ENCODE peak calls at places on chromosomes 6 and 20, in six cellular contexts. M is GM13976, A is occipital lobe, X is HCEC 1CT, Q is prostate gland, J is NAMALWA. B is an unnamed sample.

GRCh38 chr20:51400051-51400926 is 142.2 kb downstream of the NFATC2 start:
- DNase-seq in M (peak), X (no peak), Q (no peak), J (peak), A (no peak), B (peak)

GRCh38 chr6:132830236-132830799 is 15.9 kb downstream of the RPS12 start:
- DNase-seq in M (no peak), J (peak), Q (no peak), A (no peak), X (peak), B (peak)

GRCh38 chr6:109653264-109653663 is 37.7 kb downstream of the AK9 start:
- DNase-seq in Q (no peak), A (no peak), M (no peak), X (no peak), J (no peak), B (no peak)

GRCh38 chr6:110296151-110297028 is 61.8 kb downstream of the METTL24 start:
- DNase-seq in Q (no peak), M (no peak), X (no peak), J (no peak), A (no peak), B (no peak)

GRCh38 chr20:9027626-9028025 is 41.3 kb upstream of the PLCB4 start:
- DNase-seq in X (no peak), Q (no peak), J (no peak), A (no peak), M (no peak), B (no peak)

GRCh38 chr6:52577022-52577777 is at the start of gene TRAM2:
- DNase-seq in M (peak), Q (peak), J (peak), A (peak), X (peak), B (peak)

GRCh38 chr20:47973519-47974233 is 188.4 kb upstream of the SULF2 start:
- DNase-seq in J (no peak), X (no peak), M (no peak), Q (no peak), A (no peak), B (peak)

GRCh38 chr6:36862848-36863382 is 11.7 kb downstream of the PPIL1 start:
- DNase-seq in J (no peak), Q (no peak), A (no peak), X (no peak), M (no peak), B (no peak)

GRCh38 chr6:132964101-132964867 is 149.9 kb downstream of the RPS12 start:
- DNase-seq in A (no peak), M (no peak), X (peak), J (no peak), Q (no peak), B (peak)

GRCh38 chr6:41836660-41837052 is 49.2 kb downstream of the TOMM6 start:
- DNase-seq in M (no peak), X (peak), A (no peak), Q (no peak), J (no peak), B (no peak)

GRCh38 chr6:108961985-108962384 is 113.8 kb downstream of the ARMC2 start:
- DNase-seq in J (no peak), M (no peak), X (peak), A (no peak), Q (no peak), B (no peak)

GRCh38 chr20:59153355-59153681 is 10.3 kb upstream of the ZNF831 start:
- DNase-seq in X (no peak), J (no peak), M (no peak), A (peak), Q (peak), B (no peak)

GRCh38 chr6:137734875-137735182 is 132.2 kb upstream of the TNFAIP3 start:
- DNase-seq in A (no peak), Q (no peak), X (peak), J (no peak), M (no peak), B (no peak)

GRCh38 chr20:24646331-24646730 is 176.9 kb downstream of the SYNDIG1 start:
- DNase-seq in J (no peak), Q (no peak), M (no peak), A (no peak), X (no peak), B (no peak)

GRCh38 chr6:12223383-12223782 is 66.8 kb upstream of the EDN1 start:
- DNase-seq in Q (no peak), X (no peak), A (no peak), J (no peak), M (no peak), B (no peak)

GRCh38 chr20:38392356-38392755 is 42.8 kb downstream of the SNHG17 start:
- DNase-seq in X (no peak), A (no peak), M (no peak), Q (no peak), J (peak), B (no peak)

GRCh38 chr6:20839624-20840023 is 305.4 kb downstream of the CDKAL1 start:
- DNase-seq in A (no peak), X (no peak), M (no peak), Q (no peak), J (no peak), B (no peak)

GRCh38 chr6:18410412-18410811 is 23.3 kb downstream of the RNF144B start:
- DNase-seq in M (no peak), X (no peak), J (no peak), A (no peak), Q (no peak), B (no peak)

GRCh38 chr6:111842891-111843290 is 30.4 kb downstream of the FYN start:
- DNase-seq in J (no peak), X (no peak), Q (no peak), A (no peak), M (no peak), B (no peak)

GRCh38 chr6:111566873-111567517 is 38.7 kb downstream of the TRAF3IP2 start:
- DNase-seq in Q (no peak), A (peak), M (no peak), J (no peak), X (no peak), B (no peak)

GRCh38 chr6:41470341-41471063 is 75.7 kb upstream of the FOXP4 start:
- DNase-seq in Q (no peak), X (no peak), M (peak), J (no peak), A (no peak), B (no peak)

GRCh38 chr6:44462335-44462734 is 74.8 kb downstream of the CDC5L start:
- DNase-seq in X (no peak), Q (no peak), A (no peak), M (peak), J (no peak), B (no peak)

GRCh38 chr6:156028310-156029131 is 572.9 kb upstream of the NOX3 start:
- DNase-seq in Q (no peak), J (no peak), A (no peak), M (no peak), X (no peak), B (no peak)

GRCh38 chr6:109009761-109010612 is 84.7 kb downstream of the SESN1 start:
- DNase-seq in Q (no peak), A (no peak), M (no peak), J (no peak), X (no peak), B (no peak)

GRCh38 chr6:1228754-1229191 is 83.1 kb upstream of the FOXQ1 start:
- DNase-seq in X (no peak), M (no peak), J (no peak), Q (no peak), A (no peak), B (no peak)

GRCh38 chr6:45415778-45416518 is 38.2 kb upstream of the SUPT3H start:
- DNase-seq in Q (no peak), J (no peak), M (no peak), A (no peak), X (no peak), B (no peak)

GRCh38 chr6:50655848-50656453 is 57.4 kb upstream of the TFAP2D start:
- DNase-seq in M (peak), Q (no peak), J (peak), X (no peak), A (no peak), B (peak)

GRCh38 chr6:150403458-150404245 is 34.8 kb downstream of the IYD start:
- DNase-seq in Q (peak), J (no peak), A (no peak), M (no peak), X (no peak), B (no peak)

GRCh38 chr20:50580016-50580747 is 70.0 kb downstream of the PTPN1 start:
- DNase-seq in M (peak), Q (peak), A (no peak), J (peak), X (peak), B (peak)

GRCh38 chr6:36128073-36128472 is 2.2 kb upstream of the MAPK13 start:
- DNase-seq in J (no peak), X (peak), A (no peak), M (no peak), Q (no peak), B (no peak)

GRCh38 chr6:131949909-131950766 is 1.0 kb downstream of the CCN2 start:
- DNase-seq in X (peak), J (no peak), Q (peak), A (peak), M (peak), B (no peak)